ENCODE peak calls at places on chromosomes 11 and 22, in eight cellular contexts. J is T-helper 2 cell; O is activated CD4-positive, alpha-beta memory T cell treated with anti-CD3 and anti-CD28 coated beads, Interleukin-2, amount 10 ng/mL, durations not matched to agents 7 days and 5 days; D is heart left ventricle; V is neural progenitor cell; H is stimulated activated CD4-positive, alpha-beta T cell treated with anti-CD3 and anti-CD28 coated beads, Interleukin-1b, Interleukin-23, amount 100 ng/mL, for 48 hours; C is neuronal stem cell; A is CD4-positive, alpha-beta T cell. S is an unnamed sample.

GRCh38 chr11:100741866-100742625 is 55.0 kb downstream of the ARHGAP42 start:
- DNase-seq in J (no peak), O (no peak), D (no peak), V (no peak), H (no peak), C (no peak), A (no peak), S (no peak)

GRCh38 chr22:29733362-29734322 is 13.8 kb downstream of the CABP7 start:
- DNase-seq in J (no peak), O (no peak), D (peak), V (no peak), H (no peak), C (no peak), A (no peak), S (no peak)

GRCh38 chr11:114316980-114317675 is 20.9 kb downstream of the NNMT start:
- DNase-seq in J (no peak), O (no peak), D (no peak), V (no peak), H (no peak), C (no peak), A (no peak), S (no peak)

GRCh38 chr11:97610854-97611253 is 1221.0 kb downstream of the JRKL start:
- DNase-seq in J (no peak), O (no peak), D (no peak), V (no peak), H (no peak), C (no peak), A (no peak), S (no peak)

GRCh38 chr11:107591098-107591445 is at the start of gene ELMOD1:
- DNase-seq in J (peak), O (peak), D (peak), V (peak), H (peak), C (peak), A (peak), S (no peak)

GRCh38 chr11:110090466-110091026 is 2.6 kb upstream of the ZC3H12C start:
- DNase-seq in J (no peak), O (no peak), D (no peak), V (no peak), H (no peak), C (no peak), A (no peak), S (no peak)

GRCh38 chr11:86519064-86519911 is 144.6 kb downstream of the CCDC81 start:
- DNase-seq in J (no peak), O (no peak), D (no peak), V (no peak), H (no peak), C (no peak), A (no peak), S (no peak)

GRCh38 chr11:67564230-67564629 is 19.4 kb upstream of the GSTP1 start:
- DNase-seq in J (no peak), O (no peak), D (no peak), V (no peak), H (no peak), C (no peak), A (no peak), S (no peak)

GRCh38 chr22:28547132-28547842 is 132.4 kb downstream of the TTC28 start:
- DNase-seq in J (no peak), O (no peak), D (no peak), V (no peak), H (no peak), C (no peak), A (no peak), S (no peak)

GRCh38 chr22:31049815-31050420 is 31.2 kb upstream of the SMTN start:
- DNase-seq in J (no peak), O (no peak), D (no peak), V (no peak), H (no peak), C (no peak), A (no peak), S (no peak)

GRCh38 chr22:36334838-36335603 is 52.7 kb downstream of the MYH9 start:
- DNase-seq in J (no peak), O (peak), D (peak), V (peak), H (peak), C (no peak), A (peak), S (no peak)

GRCh38 chr11:91178366-91178765 is 955.5 kb upstream of the CHORDC1 start:
- DNase-seq in J (no peak), O (no peak), D (no peak), V (no peak), H (no peak), C (no peak), A (no peak), S (no peak)

S was measured in activated T-cell treated with anti-CD3 and anti-CD28 coated beads for 4 hours.